ENCODE peak calls at places on chromosomes 1 and 21, in five cellular contexts. J is tibial artery, F is kidney, B is K562, N is colonic mucosa. U is an unnamed sample.

GRCh38 chr1:54995835-54996234 is 2.9 kb upstream of the BSND start:
- DNase-seq in J (no peak), F (peak; percentile 52), B (no peak), N (no peak), U (peak; percentile 47)

GRCh38 chr1:93143136-93143535 is 37.1 kb downstream of the TMED5 start:
- DNase-seq in J (no peak), F (no peak), B (no peak), N (no peak), U (no peak)

GRCh38 chr21:36699546-36700294 is 805 bp downstream of the SIM2 start:
- DNase-seq in J (no peak), F (no peak), B (no peak), N (no peak), U (no peak)

GRCh38 chr21:45318146-45318555 is 30.5 kb upstream of the POFUT2 start:
- DNase-seq in J (no peak), F (no peak), B (no peak), N (no peak), U (no peak)

GRCh38 chr1:109632671-109633346 is 13.2 kb downstream of the AMPD2 start:
- DNase-seq in J (peak; percentile 53), F (peak; percentile 77), B (no peak), N (peak; percentile 48), U (no peak)

GRCh38 chr1:98441281-98441680 is 220.2 kb upstream of the SNX7 start:
- DNase-seq in J (no peak), F (no peak), B (no peak), N (no peak), U (no peak)

GRCh38 chr21:28754127-28754611 is 238.5 kb downstream of the LTN1 start:
- DNase-seq in J (no peak), F (no peak), B (no peak), N (no peak), U (no peak)

GRCh38 chr21:31173881-31174555 is 135.7 kb upstream of the KRTAP19-8 start:
- DNase-seq in J (peak; percentile 72), F (no peak), B (peak; percentile 13), N (no peak), U (no peak)

GRCh38 chr21:46142581-46143473 is 12.6 kb downstream of the FTCD start:
- DNase-seq in J (peak; percentile 56), F (peak; percentile 57), B (no peak), N (no peak), U (peak; percentile 12)

GRCh38 chr1:91653183-91653582 is 152.5 kb downstream of the CDC7 start:
- DNase-seq in J (no peak), F (no peak), B (no peak), N (no peak), U (no peak)

GRCh38 chr1:37480125-37480466 is 5.7 kb downstream of the ZC3H12A start:
- DNase-seq in J (peak; percentile 69), F (no peak), B (no peak), N (no peak), U (no peak)

GRCh38 chr1:176696109-176696508 is 233.1 kb downstream of the PAPPA2 start:
- DNase-seq in J (no peak), F (peak; percentile 84), B (no peak), N (no peak), U (peak; percentile 20)

GRCh38 chr21:37181059-37181458 is 86.1 kb downstream of the VPS26C start:
- DNase-seq in J (no peak), F (no peak), B (no peak), N (no peak), U (no peak)

GRCh38 chr1:109509176-109510134 is at the start of gene AMIGO1:
- DNase-seq in J (no peak), F (peak; percentile 80), B (peak; percentile 96), N (peak; percentile 53), U (no peak)

GRCh38 chr1:31830511-31830910 is 14.7 kb upstream of the SPOCD1 start:
- DNase-seq in J (no peak), F (no peak), B (no peak), N (no peak), U (no peak)

GRCh38 chr1:245217853-245218608 is 63.2 kb downstream of the KIF26B start:
- DNase-seq in J (no peak), F (no peak), B (no peak), N (no peak), U (no peak)

GRCh38 chr21:38787461-38788274 is 18.1 kb upstream of the ETS2 start:
- DNase-seq in J (no peak), F (peak; percentile 88), B (peak; percentile 75), N (peak; percentile 86), U (no peak)

GRCh38 chr1:42173155-42173933 is 8.8 kb upstream of the GUCA2A start:
- DNase-seq in J (no peak), F (peak; percentile 83), B (peak; percentile 84), N (peak; percentile 69), U (peak; percentile 54)

GRCh38 chr1:38045431-38046332 is 911 bp downstream of the POU3F1 start:
- DNase-seq in J (no peak), F (peak; percentile 80), B (no peak), N (peak; percentile 27), U (no peak)

GRCh38 chr1:101308935-101309333 is 72.1 kb downstream of the S1PR1 start:
- DNase-seq in J (no peak), F (no peak), B (no peak), N (no peak), U (no peak)

GRCh38 chr1:75135829-75136142 is 1.6 kb downstream of the LHX8 start:
- DNase-seq in J (no peak), F (no peak), B (no peak), N (no peak), U (no peak)

GRCh38 chr21:37198989-37199924 is 67.9 kb downstream of the VPS26C start:
- DNase-seq in J (no peak), F (no peak), B (no peak), N (no peak), U (no peak)

GRCh38 chr1:221886311-221887090 is 144.6 kb upstream of the DUSP10 start:
- DNase-seq in J (no peak), F (no peak), B (no peak), N (no peak), U (no peak)

GRCh38 chr1:15249032-15249601 is 2.1 kb downstream of the FHAD1 start:
- DNase-seq in J (no peak), F (no peak), B (no peak), N (no peak), U (peak; percentile 92)

GRCh38 chr1:150151291-150152181 is 1.8 kb downstream of the PLEKHO1 start:
- DNase-seq in J (no peak), F (peak; percentile 78), B (no peak), N (no peak), U (peak; percentile 90)

GRCh38 chr1:51297401-51298321 is 32.7 kb downstream of the TTC39A start:
- DNase-seq in J (no peak), F (peak; percentile 74), B (no peak), N (peak; percentile 64), U (no peak)
- H3K4me3 ChIP-seq in J (peak overlapping the region; percentile 54), F (peak overlapping the region; percentile 64), B (no peak overlapping the region), N (peak overlapping the region; percentile 5), U (peak overlapping the region; percentile 52)

DNA sequence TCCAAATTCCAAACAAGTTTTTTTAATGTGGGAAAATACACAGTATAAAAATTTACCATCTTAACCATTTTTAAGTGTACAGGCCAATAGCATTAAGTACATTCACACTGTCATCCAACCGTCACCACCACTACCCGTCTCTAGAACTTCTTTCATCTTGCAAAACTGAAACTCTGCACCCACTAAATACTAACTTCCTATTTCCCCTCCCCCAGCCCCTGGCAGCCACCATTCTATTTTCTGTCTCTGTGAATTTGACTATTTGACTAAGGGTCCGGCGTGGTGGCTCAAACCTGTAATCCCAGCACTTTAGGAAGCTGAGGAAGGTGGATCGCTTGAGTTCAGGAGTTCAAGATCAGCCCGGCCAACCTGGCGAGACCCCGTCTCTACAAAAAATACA is 36.1 kb downstream of the CLSTN1 start:
- DNase-seq in J (no peak), F (no peak), B (no peak), N (no peak), U (peak; percentile 82)
- H3K4me3 ChIP-seq in J (no peak overlapping the region), F (no peak overlapping the region), B (no peak overlapping the region), N (no peak overlapping the region), U (peak overlapping the region; percentile 10)

GRCh38 chr1:165112260-165112659 is 244.3 kb downstream of the LMX1A start:
- DNase-seq in J (no peak), F (no peak), B (no peak), N (no peak), U (no peak)

GRCh38 chr1:165116732-165117131 is 239.8 kb downstream of the LMX1A start:
- DNase-seq in J (no peak), F (no peak), B (no peak), N (no peak), U (no peak)

GRCh38 chr1:165114022-165114888 is 242.3 kb downstream of the LMX1A start:
- DNase-seq in J (no peak), F (no peak), B (peak; percentile 43), N (peak; percentile 47), U (peak; percentile 18)

GRCh38 chr1:165114889-165115285 is 241.6 kb downstream of the LMX1A start:
- DNase-seq in J (no peak), F (no peak), B (no peak), N (no peak), U (no peak)

DNA sequence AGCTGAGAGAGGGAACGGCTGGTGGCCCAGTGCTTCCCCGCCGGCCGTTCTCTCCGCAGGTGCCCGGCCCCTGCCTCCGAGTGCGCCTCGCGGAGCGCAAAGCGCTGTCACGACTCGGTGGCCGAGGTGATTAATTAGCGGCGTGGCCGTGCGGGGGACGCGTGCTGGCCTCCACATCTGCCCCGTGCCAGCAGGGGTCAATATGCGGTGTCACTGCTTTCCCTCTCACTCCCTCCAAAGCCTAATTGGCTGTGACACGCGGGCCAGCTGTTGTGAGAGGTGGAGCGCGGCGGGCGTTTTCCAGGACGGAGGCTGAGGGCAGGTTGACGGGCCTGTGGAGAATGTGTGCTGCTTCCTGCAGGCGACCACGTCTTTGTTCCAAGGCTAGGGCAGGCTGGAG is 239.0 kb downstream of the LMX1A start:
- DNase-seq in J (no peak), F (peak; percentile 53), B (no peak), N (no peak), U (no peak)
- H3K4me3 ChIP-seq in J (no peak overlapping the region), F (no peak overlapping the region), B (no peak overlapping the region), N (no peak overlapping the region), U (no peak overlapping the region)

GRCh38 chr1:30740952-30741894 is 16.4 kb downstream of the LAPTM5 start:
- DNase-seq in J (no peak), F (peak; percentile 57), B (no peak), N (no peak), U (no peak)

GRCh38 chr1:30743584-30744059 is 14.0 kb downstream of the LAPTM5 start:
- DNase-seq in J (no peak), F (peak; percentile 39), B (no peak), N (no peak), U (peak; percentile 94)

GRCh38 chr1:30742300-30742962 is 15.1 kb downstream of the LAPTM5 start:
- DNase-seq in J (no peak), F (peak; percentile 43), B (no peak), N (no peak), U (no peak)

GRCh38 chr1:30744060-30744756 is 13.4 kb downstream of the LAPTM5 start:
- DNase-seq in J (no peak), F (peak; percentile 26), B (no peak), N (no peak), U (peak; percentile 48)

DNA sequence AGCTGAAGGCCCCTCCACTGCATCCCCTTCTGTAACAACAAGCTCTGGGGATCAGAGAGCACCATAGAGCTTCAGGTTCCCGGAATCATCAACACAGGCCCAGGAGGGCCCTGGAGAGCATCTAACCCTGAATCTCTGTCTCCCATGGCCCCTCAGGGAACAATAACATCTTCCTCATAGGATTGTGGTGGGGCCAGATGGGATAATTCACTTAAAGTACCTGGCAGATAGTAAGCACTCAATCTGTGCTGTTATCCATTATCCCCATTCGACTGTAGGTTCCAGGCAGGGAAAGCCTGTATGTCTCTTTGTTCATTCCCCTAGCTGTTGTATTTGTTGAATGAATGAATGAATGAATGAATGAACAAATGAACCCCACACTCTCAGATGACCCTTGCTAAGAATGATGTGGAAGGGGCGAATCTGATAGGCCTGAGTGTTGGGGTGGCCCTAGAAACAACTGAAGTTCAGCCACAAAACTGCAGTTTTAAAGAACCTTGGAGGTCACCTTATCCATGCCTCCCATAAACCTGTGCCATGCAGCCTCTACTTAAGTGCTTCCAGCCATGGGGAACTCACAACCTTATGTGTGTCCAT is 14.5 kb downstream of the LAPTM5 start:
- DNase-seq in J (no peak), F (no peak), B (no peak), N (no peak), U (no peak)
- H3K4me3 ChIP-seq in J (no peak overlapping the region), F (no peak overlapping the region), B (no peak overlapping the region), N (no peak overlapping the region), U (no peak overlapping the region)

U was measured in Jurkat, Clone E6-1.